ENCODE peak calls at places on chromosomes 5 and 9, in four cellular contexts. E is HEK293T, S is WTC11, A is K562. Z is an unnamed sample.

GRCh38 chr9:37523916-37524315 is 38.2 kb downstream of the POLR1E start:
- DNase-seq in S (no peak), E (no peak), A (no peak), Z (no peak)

GRCh38 chr5:171688696-171689495 is 96.7 kb upstream of the SMIM23 start:
- DNase-seq in E (no peak), S (no peak), A (peak; percentile 3), Z (no peak)

GRCh38 chr5:144072518-144072927 is 97.9 kb downstream of the YIPF5 start:
- DNase-seq in A (no peak), S (no peak), E (no peak), Z (no peak)

GRCh38 chr5:141914154-141914743 is 9.4 kb upstream of the DELE1 start:
- DNase-seq in E (peak; percentile 28), A (peak; percentile 74), S (peak; percentile 77), Z (no peak)

GRCh38 chr5:159067201-159067600 is 32.5 kb downstream of the EBF1 start:
- DNase-seq in S (no peak), A (no peak), E (no peak), Z (no peak)

GRCh38 chr9:69207503-69207902 is 33.4 kb downstream of the TJP2 start:
- DNase-seq in E (no peak), A (peak; percentile 41), S (no peak), Z (no peak)

GRCh38 chr5:99104538-99105132 is 175.8 kb upstream of the CHD1 start:
- DNase-seq in A (peak; percentile 24), S (no peak), E (peak; percentile 40), Z (peak; percentile 13)

GRCh38 chr5:147303976-147304375 is 69.2 kb downstream of the STK32A start:
- DNase-seq in E (no peak), A (no peak), S (no peak), Z (no peak)

GRCh38 chr5:75558972-75559632 is 47.4 kb downstream of the POLK start:
- DNase-seq in S (no peak), A (no peak), E (no peak), Z (no peak)

GRCh38 chr5:437281-437771 is 5.7 kb upstream of the EXOC3 start:
- DNase-seq in S (peak; percentile 11), E (no peak), A (no peak), Z (no peak)

GRCh38 chr5:435961-436640 is 6.9 kb upstream of the EXOC3 start:
- DNase-seq in E (no peak), S (peak; percentile 62), A (no peak), Z (peak; percentile 25)

GRCh38 chr5:435156-435790 is 7.7 kb upstream of the EXOC3 start:
- DNase-seq in E (no peak), S (no peak), A (no peak), Z (no peak)

GRCh38 chr5:438481-438981 is 4.4 kb upstream of the EXOC3 start:
- DNase-seq in S (peak; percentile 18), E (no peak), A (no peak), Z (no peak)

DNA sequence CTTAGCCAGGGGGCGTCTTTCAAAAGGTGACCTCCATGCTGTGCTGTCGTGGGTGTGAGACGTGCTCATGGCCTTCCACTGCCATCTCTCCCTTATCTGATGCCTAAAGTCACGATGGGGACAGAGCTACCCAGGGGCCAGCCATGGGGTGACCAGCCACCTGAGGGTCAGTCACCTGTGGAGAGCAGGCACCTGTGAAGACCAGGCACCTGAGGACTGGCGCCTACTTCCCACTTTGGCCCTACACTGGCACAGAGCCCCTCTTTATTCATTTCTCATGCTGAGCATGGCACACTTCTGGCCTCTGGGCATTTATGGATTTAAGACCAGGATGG is 6.4 kb upstream of the EXOC3 start:
- DNase-seq in S (no peak), A (no peak), E (no peak), Z (no peak)
- TF ChIP-seq ELF4 in S (no peak), A (no peak), E (no peak), Z (no peak)

GRCh38 chr5:6599739-6600138 is 33.1 kb downstream of the NSUN2 start:
- DNase-seq in E (no peak), S (no peak), A (no peak), Z (no peak)
- TF ChIP-seq ELF4 in E (no peak), S (no peak), A (no peak), Z (no peak)

GRCh38 chr9:98795970-98796363 is 388 bp downstream of the ANKS6 start:
- DNase-seq in A (peak; percentile 34), S (peak; percentile 46), E (peak; percentile 45), Z (no peak)

GRCh38 chr9:98796364-98797101 is at the start of gene ANKS6:
- DNase-seq in S (peak; percentile 81), E (peak; percentile 90), A (peak; percentile 89), Z (peak; percentile 33)

GRCh38 chr9:98798254-98798653 is 1.9 kb upstream of the ANKS6 start:
- DNase-seq in S (no peak), E (no peak), A (no peak), Z (no peak)

GRCh38 chr9:98795295-98795955 is 930 bp downstream of the ANKS6 start:
- DNase-seq in E (no peak), S (no peak), A (no peak), Z (no peak)

GRCh38 chr9:98797491-98797890 is 1.1 kb upstream of the ANKS6 start:
- DNase-seq in E (no peak), S (no peak), A (no peak), Z (no peak)
- TF ChIP-seq ELF4 in E (no peak), S (no peak), A (no peak), Z (no peak)

GRCh38 chr9:88179080-88179521 is 40.8 kb upstream of the SPATA31C2 start:
- DNase-seq in E (no peak), A (no peak), S (no peak), Z (no peak)
- TF ChIP-seq ELF4 in E (no peak), A (no peak), S (no peak), Z (no peak)

GRCh38 chr5:57717555-57717954 is 234.9 kb upstream of the ACTBL2 start:
- DNase-seq in E (no peak), A (no peak), S (no peak), Z (no peak)

GRCh38 chr5:57719216-57719615 is 236.6 kb upstream of the ACTBL2 start:
- DNase-seq in A (no peak), E (no peak), S (no peak), Z (no peak)

GRCh38 chr5:57715296-57715695 is 232.7 kb upstream of the ACTBL2 start:
- DNase-seq in E (no peak), S (no peak), A (no peak), Z (no peak)

GRCh38 chr5:57718155-57718554 is 235.5 kb upstream of the ACTBL2 start:
- DNase-seq in A (no peak), E (no peak), S (no peak), Z (peak; percentile 85)

DNA sequence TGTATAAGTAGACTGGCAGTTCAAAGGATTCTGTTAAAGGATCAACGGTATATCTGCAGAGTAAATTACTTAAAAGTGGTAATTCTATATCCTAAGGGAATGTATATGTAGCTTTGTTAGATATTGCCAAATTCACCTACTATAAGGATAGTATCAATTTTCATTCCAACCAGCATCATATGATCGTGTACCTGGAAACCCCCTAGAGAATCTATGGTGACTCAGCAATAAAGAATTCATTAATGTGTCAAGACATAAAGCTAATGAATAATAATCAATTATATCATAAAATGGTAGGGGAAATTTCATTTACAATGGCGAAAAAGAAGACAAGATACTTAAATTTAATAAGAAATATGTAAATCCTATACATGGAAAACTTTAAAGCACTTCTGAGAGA is 234.1 kb upstream of the ACTBL2 start:
- DNase-seq in S (no peak), E (no peak), A (no peak), Z (no peak)
- TF ChIP-seq ELF4 in S (no peak), E (no peak), A (no peak), Z (no peak)

Z was measured in HepG2.